ENCODE peak calls at places on chromosomes 6 and 20, in five cellular contexts. Z is HTR-8/SVneo, R is memory B cell, Y is endothelial cell, O is HL-60. N is an unnamed sample.

GRCh38 chr6:151388997-151389639 is 2.2 kb downstream of the ZBTB2 start:
- DNase-seq in R (no peak), Z (no peak), Y (peak), O (no peak), N (no peak)

GRCh38 chr20:4973330-4974097 is 27.8 kb downstream of the SLC23A2 start:
- DNase-seq in Z (no peak), Y (no peak), R (no peak), O (peak), N (peak)

GRCh38 chr20:34099675-34100074 is 12.4 kb downstream of the EIF2S2 start:
- DNase-seq in R (no peak), Z (no peak), Y (no peak), O (no peak), N (no peak)

GRCh38 chr6:150001295-150001990 is 23.9 kb downstream of the RAET1L start:
- DNase-seq in R (no peak), O (no peak), Y (no peak), Z (no peak), N (no peak)

GRCh38 chr6:14108571-14109410 is 8.8 kb upstream of the CD83 start:
- DNase-seq in Y (no peak), Z (no peak), R (peak), O (peak), N (no peak)

GRCh38 chr6:68689910-68690309 is 54.8 kb downstream of the ADGRB3 start:
- DNase-seq in R (no peak), O (no peak), Y (no peak), Z (no peak), N (no peak)

GRCh38 chr6:108080010-108080780 is 5.7 kb upstream of the OSTM1 start:
- DNase-seq in Z (peak), O (no peak), R (no peak), Y (no peak), N (no peak)

GRCh38 chr20:37519508-37520416 is 1.3 kb upstream of the NNAT start:
- DNase-seq in Z (no peak), R (no peak), Y (peak), O (no peak), N (no peak)

GRCh38 chr6:91268941-91269340 is 682.1 kb upstream of the MAP3K7 start:
- DNase-seq in Y (no peak), Z (peak), R (no peak), O (no peak), N (no peak)

GRCh38 chr20:56653221-56653620 is 24.1 kb downstream of the TFAP2C start:
- DNase-seq in R (no peak), O (no peak), Z (no peak), Y (no peak), N (no peak)

GRCh38 chr20:33423141-33423834 is 20.3 kb downstream of the SNTA1 start:
- DNase-seq in Y (no peak), Z (no peak), O (no peak), R (no peak), N (peak)

GRCh38 chr6:24855389-24856245 is 56.9 kb upstream of the ARMH2 start:
- DNase-seq in O (peak), Y (peak), R (peak), Z (peak), N (peak)

GRCh38 chr20:22282696-22283095 is 301.7 kb downstream of the FOXA2 start:
- DNase-seq in Y (no peak), O (no peak), R (no peak), Z (no peak), N (no peak)

GRCh38 chr6:108002365-108003221 is 44.6 kb upstream of the SEC63 start:
- DNase-seq in Y (no peak), Z (peak), R (no peak), O (no peak), N (peak)

GRCh38 chr6:55694148-55694547 is 115.2 kb upstream of the HMGCLL1 start:
- DNase-seq in O (no peak), R (no peak), Y (no peak), Z (peak), N (peak)

GRCh38 chr6:13998356-13998755 is 73.6 kb downstream of the RNF182 start:
- DNase-seq in O (no peak), Z (no peak), R (no peak), Y (no peak), N (no peak)

GRCh38 chr20:45409531-45410272 is 1.6 kb downstream of the DBNDD2 start:
- DNase-seq in R (no peak), O (no peak), Y (no peak), Z (no peak), N (no peak)

GRCh38 chr6:156601821-156602301 is 175.3 kb upstream of the ARID1B start:
- DNase-seq in R (no peak), Z (no peak), O (no peak), Y (no peak), N (no peak)

GRCh38 chr20:52847739-52848359 is 124.3 kb upstream of the TSHZ2 start:
- DNase-seq in R (no peak), O (no peak), Y (no peak), Z (no peak), N (no peak)

GRCh38 chr6:44738652-44739141 is 351.2 kb downstream of the CDC5L start:
- DNase-seq in O (no peak), Y (no peak), Z (no peak), R (no peak), N (no peak)

GRCh38 chr20:45318386-45318939 is 10.4 kb upstream of the MATN4 start:
- DNase-seq in R (no peak), Y (no peak), Z (no peak), O (no peak), N (no peak)

GRCh38 chr6:166775180-166775922 is 148.3 kb upstream of the RPS6KA2 start:
- DNase-seq in Y (peak), R (peak), O (peak), Z (peak), N (peak)

GRCh38 chr6:90044182-90044832 is 150.0 kb downstream of the GJA10 start:
- DNase-seq in Z (no peak), Y (no peak), O (no peak), R (no peak), N (no peak)

GRCh38 chr6:117906905-117907599 is at the start of gene SLC35F1:
- DNase-seq in Y (peak), Z (peak), O (no peak), R (peak), N (peak)

GRCh38 chr20:35568645-35569044 is 26.8 kb downstream of the ERGIC3 start:
- DNase-seq in R (no peak), O (no peak), Y (no peak), Z (no peak), N (peak)

GRCh38 chr20:47453167-47453782 is 48.4 kb upstream of the NCOA3 start:
- DNase-seq in Y (no peak), R (no peak), Z (no peak), O (no peak), N (peak)

GRCh38 chr6:7151381-7151780 is 43.6 kb downstream of the RREB1 start:
- DNase-seq in Y (no peak), Z (no peak), O (no peak), R (no peak), N (no peak)

GRCh38 chr6:47413752-47414516 is 63.7 kb upstream of the CD2AP start:
- DNase-seq in R (peak), Z (peak), Y (peak), O (peak), N (peak)

GRCh38 chr6:35895560-35895959 is 25.3 kb downstream of the SRPK1 start:
- DNase-seq in O (no peak), Z (no peak), R (no peak), Y (no peak), N (no peak)

GRCh38 chr20:12827796-12828406 is 180.9 kb upstream of the SPTLC3 start:
- DNase-seq in Z (no peak), R (no peak), O (no peak), Y (no peak), N (no peak)

GRCh38 chr6:10412165-10412947 is 2.5 kb downstream of the TFAP2A start:
- DNase-seq in Y (no peak), O (peak), Z (peak), R (peak), N (peak)

GRCh38 chr6:165820407-165820806 is 157.4 kb upstream of the PDE10A start:
- DNase-seq in O (no peak), Z (no peak), Y (no peak), R (no peak), N (no peak)

GRCh38 chr6:168699631-168700315 is 258.8 kb downstream of the SMOC2 start:
- DNase-seq in R (no peak), Y (no peak), O (no peak), Z (no peak), N (no peak)

GRCh38 chr20:39112196-39112743 is 150.1 kb downstream of the DHX35 start:
- DNase-seq in R (no peak), Y (peak), Z (peak), O (no peak), N (peak)

N was measured in ACHN.